ENCODE peak calls at places on chromosomes 13 and 19, in six cellular contexts. One of them, this sample, is unnamed.

GRCh38 chr13:28753208-28753892 is 34.6 kb upstream of the SLC46A3 start:
- DNase-seq in H1: no peak
- DNase-seq in K562: no peak
- DNase-seq in GM12891: no peak
- DNase-seq in HepG2: peak
- DNase-seq in GM12878: no peak
- DNase-seq in this sample: no peak

GRCh38 chr19:9986787-9987281 is 23.5 kb downstream of the COL5A3 start:
- DNase-seq in H1: no peak
- DNase-seq in K562: no peak
- DNase-seq in GM12891: no peak
- DNase-seq in HepG2: no peak
- DNase-seq in GM12878: no peak
- DNase-seq in this sample: no peak

GRCh38 chr19:40524655-40525054 is 52.0 kb upstream of the SHKBP1 start:
- DNase-seq in H1: no peak
- DNase-seq in K562: no peak
- DNase-seq in GM12891: no peak
- DNase-seq in HepG2: no peak
- DNase-seq in GM12878: no peak
- DNase-seq in this sample: no peak

GRCh38 chr19:55111238-55111831 is 6.1 kb downstream of the PPP1R12C start:
- DNase-seq in H1: no peak
- DNase-seq in K562: no peak
- DNase-seq in GM12891: no peak
- DNase-seq in HepG2: no peak
- DNase-seq in GM12878: no peak
- DNase-seq in this sample: no peak

GRCh38 chr19:45782820-45783785 is 813 bp upstream of the DMPK start:
- DNase-seq in H1: no peak
- DNase-seq in K562: no peak
- DNase-seq in GM12891: no peak
- DNase-seq in HepG2: no peak
- DNase-seq in GM12878: no peak
- DNase-seq in this sample: no peak

GRCh38 chr19:10271543-10272086 is 695 bp downstream of the ICAM1 start:
- DNase-seq in H1: no peak
- DNase-seq in K562: peak
- DNase-seq in GM12891: no peak
- DNase-seq in HepG2: no peak
- DNase-seq in GM12878: no peak
- DNase-seq in this sample: no peak

GRCh38 chr13:44218501-44219240 is 155.0 kb upstream of the SERP2 start:
- DNase-seq in H1: no peak
- DNase-seq in K562: no peak
- DNase-seq in GM12891: no peak
- DNase-seq in HepG2: no peak
- DNase-seq in GM12878: no peak
- DNase-seq in this sample: no peak

GRCh38 chr13:82747948-82748347 is 1134.3 kb downstream of the SLITRK1 start:
- DNase-seq in H1: no peak
- DNase-seq in K562: no peak
- DNase-seq in GM12891: no peak
- DNase-seq in HepG2: no peak
- DNase-seq in GM12878: no peak
- DNase-seq in this sample: no peak

GRCh38 chr13:19794552-19795143 is 11.9 kb upstream of the PSPC1 start:
- DNase-seq in H1: peak
- DNase-seq in K562: no peak
- DNase-seq in GM12891: no peak
- DNase-seq in HepG2: no peak
- DNase-seq in GM12878: no peak
- DNase-seq in this sample: no peak

GRCh38 chr19:6765738-6766356 is 1.4 kb downstream of the SH2D3A start:
- DNase-seq in H1: peak
- DNase-seq in K562: no peak
- DNase-seq in GM12891: no peak
- DNase-seq in HepG2: peak
- DNase-seq in GM12878: no peak
- DNase-seq in this sample: no peak

GRCh38 chr13:97506511-97506910 is 72.5 kb downstream of the RAP2A start:
- DNase-seq in H1: no peak
- DNase-seq in K562: no peak
- DNase-seq in GM12891: no peak
- DNase-seq in HepG2: no peak
- DNase-seq in GM12878: no peak
- DNase-seq in this sample: no peak
- TF ChIP-seq TAF1 in H1: no peak
- TF ChIP-seq TAF1 in K562: no peak
- TF ChIP-seq TAF1 in GM12891: no peak
- TF ChIP-seq TAF1 in HepG2: no peak
- TF ChIP-seq TAF1 in GM12878: no peak
- TF ChIP-seq TAF1 in this sample: no peak

GRCh38 chr19:52229524-52229923 is 39.7 kb downstream of the PPP2R1A start:
- DNase-seq in H1: no peak
- DNase-seq in K562: no peak
- DNase-seq in GM12891: no peak
- DNase-seq in HepG2: no peak
- DNase-seq in GM12878: no peak
- DNase-seq in this sample: no peak
- TF ChIP-seq POLR2AphosphoS5 in H1: peak
- TF ChIP-seq POLR2AphosphoS5 in K562: peak
- TF ChIP-seq POLR2AphosphoS5 in GM12891: peak
- TF ChIP-seq POLR2AphosphoS5 in HepG2: no peak
- TF ChIP-seq POLR2AphosphoS5 in GM12878: no peak
- TF ChIP-seq POLR2AphosphoS5 in this sample: no peak

GRCh38 chr13:111491659-111492058 is 171.2 kb downstream of the TEX29 start:
- DNase-seq in H1: no peak
- DNase-seq in K562: no peak
- DNase-seq in GM12891: no peak
- DNase-seq in HepG2: no peak
- DNase-seq in GM12878: no peak
- DNase-seq in this sample: no peak

GRCh38 chr13:111492958-111493357 is 172.5 kb downstream of the TEX29 start:
- DNase-seq in H1: no peak
- DNase-seq in K562: no peak
- DNase-seq in GM12891: no peak
- DNase-seq in HepG2: no peak
- DNase-seq in GM12878: no peak
- DNase-seq in this sample: no peak

GRCh38 chr13:111491021-111491420 is 170.6 kb downstream of the TEX29 start:
- DNase-seq in H1: no peak
- DNase-seq in K562: no peak
- DNase-seq in GM12891: no peak
- DNase-seq in HepG2: no peak
- DNase-seq in GM12878: no peak
- DNase-seq in this sample: no peak

GRCh38 chr13:111493468-111493867 is 173.0 kb downstream of the TEX29 start:
- DNase-seq in H1: no peak
- DNase-seq in K562: no peak
- DNase-seq in GM12891: no peak
- DNase-seq in HepG2: no peak
- DNase-seq in GM12878: no peak
- DNase-seq in this sample: no peak

GRCh38 chr13:111492341-111492945 is 172.0 kb downstream of the TEX29 start:
- DNase-seq in H1: no peak
- DNase-seq in K562: no peak
- DNase-seq in GM12891: no peak
- DNase-seq in HepG2: no peak
- DNase-seq in GM12878: no peak
- DNase-seq in this sample: no peak
- TF ChIP-seq POLR2A in H1: no peak
- TF ChIP-seq POLR2A in K562: no peak
- TF ChIP-seq POLR2A in GM12891: no peak
- TF ChIP-seq POLR2A in HepG2: no peak
- TF ChIP-seq POLR2A in GM12878: no peak
- TF ChIP-seq POLR2A in this sample: no peak

DNA sequence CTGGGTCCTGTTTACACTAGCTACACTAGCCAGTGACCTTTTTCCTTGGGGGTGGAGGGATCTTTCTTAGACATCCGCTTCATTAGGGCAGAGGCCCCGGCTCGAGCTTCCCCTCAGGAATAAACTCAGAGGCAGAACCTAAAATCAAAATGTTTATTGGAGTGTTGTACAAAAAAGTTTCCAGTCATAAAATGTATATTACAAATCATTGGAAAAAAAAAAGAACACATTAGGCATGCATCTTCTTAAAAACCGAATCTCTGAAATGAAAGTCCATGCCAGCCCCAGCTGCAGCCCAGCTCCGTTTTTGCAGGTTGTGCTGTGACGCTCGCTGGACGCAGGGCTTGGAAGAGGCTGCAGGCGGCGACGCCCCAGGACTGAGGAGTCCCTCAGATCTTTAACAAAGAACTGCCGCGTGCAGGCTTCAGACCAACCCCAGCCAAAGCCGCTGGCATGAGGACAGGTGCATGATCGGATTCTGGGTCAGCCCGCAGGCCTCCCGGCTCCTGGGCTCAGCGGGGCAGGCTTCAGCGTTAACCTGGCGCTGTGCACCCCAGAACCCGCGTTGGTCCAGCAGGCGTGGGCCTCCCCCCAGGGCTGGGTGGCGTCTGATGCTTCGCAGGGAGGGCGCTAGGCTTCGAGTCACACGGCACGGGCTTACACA is 773 bp upstream of the TIMM13 start:
- DNase-seq in H1: no peak
- DNase-seq in K562: no peak
- DNase-seq in GM12891: no peak
- DNase-seq in HepG2: no peak
- DNase-seq in GM12878: no peak
- DNase-seq in this sample: no peak
- TF ChIP-seq TAF1 in H1: no peak
- TF ChIP-seq TAF1 in K562: no peak
- TF ChIP-seq TAF1 in GM12891: no peak
- TF ChIP-seq TAF1 in HepG2: no peak
- TF ChIP-seq TAF1 in GM12878: no peak
- TF ChIP-seq TAF1 in this sample: no peak

DNA sequence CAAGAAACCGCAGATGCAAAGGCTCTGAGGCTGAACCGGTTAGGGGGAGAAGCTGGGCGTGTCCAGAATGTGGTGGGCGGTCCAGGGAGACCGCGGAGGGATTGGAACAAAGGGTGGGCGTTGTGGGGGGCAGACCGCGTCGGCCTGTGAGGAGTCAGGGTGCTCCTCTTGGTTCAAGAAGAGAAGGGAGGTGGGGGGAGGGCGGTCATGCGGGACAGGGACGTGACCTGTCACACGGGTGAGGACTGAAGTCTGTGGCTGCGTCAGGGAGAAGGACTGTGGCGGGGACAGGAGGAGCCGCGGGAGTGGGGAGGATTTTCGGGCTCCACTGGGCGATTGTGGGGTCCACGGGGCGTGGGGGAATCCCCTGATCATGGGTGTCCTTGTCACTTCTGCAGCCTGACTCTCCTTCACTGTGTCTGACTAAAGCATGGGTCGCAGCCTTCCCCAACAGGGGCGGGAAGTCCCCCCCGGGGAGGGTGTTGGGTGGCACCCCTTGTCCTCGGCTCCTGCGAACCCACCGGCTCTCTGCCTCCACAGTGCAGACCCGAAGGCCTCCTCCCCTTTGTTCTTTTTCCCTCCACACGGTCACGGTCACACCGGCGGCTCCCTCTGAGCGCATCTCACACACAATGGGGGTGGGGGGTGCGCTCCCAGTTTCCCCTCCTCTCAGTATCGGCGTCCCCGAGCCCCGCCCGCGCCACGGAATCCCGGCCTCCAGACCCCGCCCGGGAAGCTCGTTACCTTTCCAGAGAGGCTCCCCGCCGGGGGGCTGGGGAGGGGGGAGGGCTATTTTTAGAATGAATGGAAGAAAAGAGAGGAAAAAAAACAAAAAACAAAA is 16.4 kb upstream of the KCNN1 start:
- DNase-seq in H1: no peak
- DNase-seq in K562: peak
- DNase-seq in GM12891: no peak
- DNase-seq in HepG2: no peak
- DNase-seq in GM12878: no peak
- DNase-seq in this sample: no peak
- TF ChIP-seq POLR2AphosphoS5 in H1: no peak
- TF ChIP-seq POLR2AphosphoS5 in K562: no peak
- TF ChIP-seq POLR2AphosphoS5 in GM12891: no peak
- TF ChIP-seq POLR2AphosphoS5 in HepG2: no peak
- TF ChIP-seq POLR2AphosphoS5 in GM12878: no peak
- TF ChIP-seq POLR2AphosphoS5 in this sample: no peak

GRCh38 chr19:7940841-7941240 is 2.6 kb downstream of the TIMM44 start:
- DNase-seq in H1: no peak
- DNase-seq in K562: no peak
- DNase-seq in GM12891: no peak
- DNase-seq in HepG2: no peak
- DNase-seq in GM12878: no peak
- DNase-seq in this sample: no peak

GRCh38 chr19:7942981-7943443 is 454 bp downstream of the TIMM44 start:
- DNase-seq in H1: no peak
- DNase-seq in K562: peak
- DNase-seq in GM12891: no peak
- DNase-seq in HepG2: peak
- DNase-seq in GM12878: no peak
- DNase-seq in this sample: no peak

GRCh38 chr19:7941895-7942596 is 1.4 kb downstream of the TIMM44 start:
- DNase-seq in H1: no peak
- DNase-seq in K562: no peak
- DNase-seq in GM12891: no peak
- DNase-seq in HepG2: no peak
- DNase-seq in GM12878: no peak
- DNase-seq in this sample: no peak

GRCh38 chr19:7943444-7944176 is at the start of gene TIMM44:
- DNase-seq in H1: peak
- DNase-seq in K562: peak
- DNase-seq in GM12891: peak
- DNase-seq in HepG2: peak
- DNase-seq in GM12878: peak
- DNase-seq in this sample: peak

DNA sequence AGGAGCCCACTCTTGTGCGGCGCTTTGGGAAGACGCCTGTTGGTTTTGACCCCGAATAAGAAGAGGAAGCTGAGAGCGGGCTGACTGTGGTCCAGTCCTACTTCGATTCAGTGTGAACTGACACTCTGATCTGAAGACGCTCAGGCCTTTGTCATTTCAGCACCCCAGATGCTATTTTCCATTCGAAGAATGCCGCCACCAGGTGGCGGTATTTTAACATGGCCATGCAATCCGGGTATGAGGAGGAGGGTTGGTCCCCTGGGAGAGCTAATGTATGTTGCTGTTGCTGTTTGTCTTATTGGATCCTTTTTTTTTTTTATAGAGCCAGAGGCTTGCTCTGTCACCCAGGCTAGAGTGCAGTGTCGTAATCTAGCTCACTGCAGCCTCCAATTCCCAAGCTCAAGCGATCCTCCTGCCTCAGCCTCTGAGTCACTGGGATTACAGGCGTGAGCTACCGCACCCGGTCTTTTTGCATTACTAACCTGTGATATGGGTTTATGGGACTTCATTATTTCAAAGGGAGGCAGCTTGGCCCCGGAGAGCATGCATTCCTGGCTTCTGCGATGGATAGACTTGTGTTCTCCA is 803 bp upstream of the TIMM44 start:
- DNase-seq in H1: peak
- DNase-seq in K562: peak
- DNase-seq in GM12891: peak
- DNase-seq in HepG2: peak
- DNase-seq in GM12878: peak
- DNase-seq in this sample: peak
- TF ChIP-seq POLR2A in H1: no peak
- TF ChIP-seq POLR2A in K562: no peak
- TF ChIP-seq POLR2A in GM12891: no peak
- TF ChIP-seq POLR2A in HepG2: no peak
- TF ChIP-seq POLR2A in GM12878: no peak
- TF ChIP-seq POLR2A in this sample: no peak

This sample was measured in GM12892.